ENCODE peak calls at places on chromosomes 6 and 20, in eight cellular contexts. C is osteocyte, F is fibroblast of villous mesenchyme, I is mesothelial cell of epicardium, R is astrocyte of the cerebellum, K is right lobe of liver, D is PC-9, A is RWPE2. U is an unnamed sample.

GRCh38 chr6:145929037-145929633 is 35.0 kb downstream of the SHPRH start:
- DNase-seq in F (peak), C (no peak), R (peak), A (no peak), I (no peak), D (no peak), K (no peak), U (no peak)

GRCh38 chr6:113049190-113049589 is 702.1 kb downstream of the RFPL4B start:
- DNase-seq in F (no peak), K (no peak), R (no peak), A (no peak), I (no peak), D (no peak), C (no peak), U (no peak)

GRCh38 chr6:125008261-125008671 is 46.0 kb downstream of the RNF217 start:
- DNase-seq in I (no peak), R (no peak), C (no peak), D (no peak), A (no peak), K (no peak), F (no peak), U (no peak)

GRCh38 chr6:2850480-2851150 is 9.0 kb upstream of the SERPINB1 start:
- DNase-seq in D (no peak), F (peak), I (no peak), R (no peak), A (no peak), K (no peak), C (no peak), U (no peak)

GRCh38 chr6:35687658-35688604 is 784 bp downstream of the FKBP5 start:
- DNase-seq in F (peak), K (peak), C (no peak), A (peak), I (peak), R (no peak), D (peak), U (no peak)

GRCh38 chr6:117425431-117426153 is at the start of gene ROS1:
- DNase-seq in I (no peak), R (no peak), A (no peak), K (no peak), D (no peak), C (no peak), F (no peak), U (no peak)

GRCh38 chr6:141830530-141830929 is 302.2 kb upstream of the GJE1 start:
- DNase-seq in F (no peak), I (no peak), D (no peak), K (no peak), C (no peak), R (no peak), A (no peak), U (no peak)

GRCh38 chr6:24064106-24064505 is 61.9 kb upstream of the NRSN1 start:
- DNase-seq in A (no peak), I (no peak), K (no peak), R (no peak), F (peak), C (no peak), D (no peak), U (no peak)

GRCh38 chr6:161961046-161961445 is 687.2 kb upstream of the AGPAT4 start:
- DNase-seq in K (no peak), F (no peak), A (no peak), R (no peak), C (no peak), I (no peak), D (no peak), U (no peak)

GRCh38 chr6:140485740-140486467 is 1111.5 kb upstream of the CITED2 start:
- DNase-seq in D (peak), C (no peak), K (no peak), R (peak), A (no peak), I (no peak), F (peak), U (no peak)

GRCh38 chr6:79330723-79331122 is 96.2 kb upstream of the HMGN3 start:
- DNase-seq in A (no peak), C (no peak), F (no peak), K (no peak), R (no peak), D (no peak), I (no peak), U (no peak)

GRCh38 chr6:28695671-28696537 is 170.2 kb downstream of the GPX5 start:
- DNase-seq in F (no peak), I (no peak), A (no peak), D (peak), R (no peak), K (no peak), C (no peak), U (no peak)

GRCh38 chr20:46695888-46696287 is 6.6 kb upstream of the TP53RK start:
- DNase-seq in K (no peak), D (peak), R (peak), F (peak), C (no peak), I (no peak), A (no peak), U (no peak)

GRCh38 chr20:33814238-33814712 is 3.1 kb downstream of the CHMP4B start:
- DNase-seq in I (no peak), C (no peak), F (no peak), A (no peak), R (no peak), D (no peak), K (no peak), U (no peak)

GRCh38 chr6:77361018-77361417 is 102.3 kb downstream of the HTR1B start:
- DNase-seq in R (no peak), A (no peak), F (no peak), I (no peak), K (no peak), D (no peak), C (no peak), U (no peak)

GRCh38 chr20:50691585-50692552 is 527 bp upstream of the RIPOR3 start:
- DNase-seq in A (no peak), I (no peak), D (no peak), R (peak), C (no peak), F (peak), K (no peak), U (no peak)

GRCh38 chr6:157629220-157629619 is 193.8 kb upstream of the SNX9 start:
- DNase-seq in A (no peak), K (no peak), C (no peak), F (peak), D (no peak), I (no peak), R (no peak), U (no peak)

GRCh38 chr6:10190042-10190441 is 224.8 kb downstream of the TFAP2A start:
- DNase-seq in R (no peak), K (no peak), I (no peak), C (no peak), D (peak), F (no peak), A (no peak), U (no peak)

GRCh38 chr6:5537967-5538366 is 276.7 kb downstream of the FARS2 start:
- DNase-seq in D (no peak), A (no peak), R (no peak), F (peak), I (no peak), K (no peak), C (no peak), U (no peak)

DNA sequence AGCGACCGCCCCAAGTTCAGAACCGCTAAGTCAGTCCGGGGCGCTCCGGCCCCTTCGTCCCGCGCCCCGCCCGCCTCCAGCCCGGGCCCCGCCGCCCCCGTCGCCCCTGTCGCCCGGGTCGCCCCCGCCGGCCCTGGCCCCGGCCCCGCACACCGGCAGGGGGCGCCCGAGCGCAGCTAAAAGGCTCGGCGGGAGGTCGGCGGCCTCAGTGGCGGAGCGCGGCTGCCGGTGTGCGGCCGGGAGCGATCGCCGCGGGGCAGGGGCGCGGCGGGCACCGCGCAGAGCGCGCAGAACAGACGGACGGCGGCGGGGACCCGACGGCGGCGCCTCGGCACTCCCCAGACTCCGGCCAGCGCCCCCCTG is at the start of gene FNDC1:
- DNase-seq in R (no peak), K (no peak), D (no peak), I (peak), C (no peak), A (no peak), F (no peak), U (no peak)
- TF ChIP-seq CTCF in R (no peak), K (no peak), D (no peak), I (no peak), C (peak), A (peak), F (no peak), U (no peak)

GRCh38 chr20:12660918-12661317 is 347.9 kb upstream of the SPTLC3 start:
- DNase-seq in I (no peak), A (no peak), C (no peak), F (peak), R (no peak), K (no peak), D (no peak), U (no peak)
- TF ChIP-seq CTCF in I (no peak), A (no peak), C (no peak), F (peak), R (peak), K (no peak), D (no peak), U (no peak)

DNA sequence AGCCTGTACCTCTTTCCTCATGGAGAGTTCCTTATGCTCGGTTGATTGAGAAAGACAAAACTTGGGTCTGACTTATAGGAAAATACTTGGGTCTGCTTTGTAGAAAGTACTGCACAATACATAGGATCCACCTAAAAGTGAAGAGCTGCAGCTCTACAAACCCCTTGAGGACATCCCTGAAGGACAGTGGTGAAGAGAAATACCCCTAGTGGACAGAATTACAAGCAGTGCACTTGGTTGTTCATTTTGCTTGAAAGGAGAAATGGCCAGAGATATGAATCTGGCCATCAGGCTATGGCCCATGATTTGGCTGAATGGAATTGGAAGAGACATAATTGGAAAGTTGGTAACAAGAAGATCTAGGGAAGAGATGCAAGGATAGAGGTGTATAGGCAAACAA is 8.3 kb downstream of the CD24 start:
- DNase-seq in K (no peak), C (no peak), A (no peak), F (no peak), I (no peak), D (no peak), R (no peak), U (no peak)
- TF ChIP-seq CTCF in K (no peak), C (no peak), A (no peak), F (no peak), I (no peak), D (no peak), R (no peak), U (peak)

GRCh38 chr6:22519237-22519636 is 50.1 kb upstream of the HDGFL1 start:
- DNase-seq in F (no peak), A (no peak), C (no peak), K (no peak), R (no peak), D (no peak), I (no peak), U (no peak)
- TF ChIP-seq CTCF in F (no peak), A (no peak), C (no peak), K (no peak), R (no peak), D (no peak), I (no peak), U (no peak)

GRCh38 chr20:25197173-25197869 is 1.8 kb downstream of the ENTPD6 start:
- DNase-seq in I (no peak), C (no peak), K (no peak), F (no peak), R (no peak), D (no peak), A (no peak), U (no peak)

GRCh38 chr20:25194333-25194972 is 1.1 kb upstream of the ENTPD6 start:
- DNase-seq in A (no peak), K (no peak), C (no peak), I (no peak), D (no peak), F (no peak), R (no peak), U (no peak)

GRCh38 chr20:25196701-25197120 is 1.2 kb downstream of the ENTPD6 start:
- DNase-seq in R (no peak), D (no peak), F (no peak), I (no peak), C (no peak), A (no peak), K (no peak), U (no peak)

GRCh38 chr20:25195962-25196700 is 619 bp downstream of the ENTPD6 start:
- DNase-seq in C (peak), R (no peak), K (no peak), A (no peak), D (peak), I (peak), F (peak), U (no peak)

GRCh38 chr20:25195014-25195961 is at the start of gene ENTPD6:
- DNase-seq in D (peak), K (peak), F (peak), A (peak), R (peak), I (peak), C (peak), U (peak)
- TF ChIP-seq CTCF in D (no peak), K (peak), F (no peak), A (peak), R (peak), I (no peak), C (peak), U (no peak)

GRCh38 chr6:4220619-4221018 is 85.2 kb upstream of the ECI2 start:
- DNase-seq in D (no peak), F (peak), K (no peak), A (no peak), C (no peak), I (no peak), R (no peak), U (no peak)

GRCh38 chr6:4224082-4224978 is 89.0 kb upstream of the ECI2 start:
- DNase-seq in F (peak), A (no peak), C (no peak), R (peak), D (no peak), I (peak), K (no peak), U (no peak)

DNA sequence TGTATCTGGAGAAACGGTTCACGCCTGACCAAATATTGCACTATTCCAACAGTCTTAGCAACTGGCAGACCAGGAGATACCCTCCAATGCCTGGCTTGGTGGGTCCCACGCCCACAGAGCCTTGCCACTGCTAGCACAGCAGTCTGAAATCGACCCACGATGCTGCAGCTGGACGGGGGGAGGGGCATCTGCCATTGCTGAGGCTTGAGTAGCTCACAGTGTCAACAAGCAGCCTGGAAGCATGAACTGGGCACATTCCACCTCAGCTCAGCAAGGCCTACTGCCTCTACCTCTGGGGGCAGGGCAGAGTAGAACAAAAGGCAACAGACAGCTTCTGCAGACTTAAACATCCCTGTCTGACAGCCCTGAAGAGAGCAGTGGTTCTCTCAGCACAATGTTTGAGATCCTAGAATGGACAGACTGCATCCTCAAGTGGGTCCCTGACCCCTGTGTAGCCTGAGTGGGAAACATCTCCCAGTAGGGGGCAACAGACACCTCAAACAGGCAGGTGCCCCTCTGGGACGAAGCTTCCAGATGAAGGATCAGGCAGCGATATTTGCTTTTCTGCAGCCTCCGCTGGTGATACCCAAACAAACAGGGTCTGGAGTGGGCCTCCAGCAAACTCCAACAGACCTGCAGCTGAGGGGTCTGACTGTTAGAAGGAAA is 90.0 kb upstream of the ECI2 start:
- DNase-seq in C (no peak), D (no peak), R (no peak), A (no peak), F (peak), K (no peak), I (no peak), U (no peak)
- TF ChIP-seq CTCF in C (no peak), D (no peak), R (no peak), A (no peak), F (peak), K (no peak), I (no peak), U (no peak)

GRCh38 chr20:17084909-17085308 is 141.9 kb upstream of the PCSK2 start:
- DNase-seq in A (no peak), R (no peak), F (no peak), D (no peak), I (no peak), C (no peak), K (no peak), U (no peak)

GRCh38 chr20:17083738-17084137 is 143.1 kb upstream of the PCSK2 start:
- DNase-seq in A (no peak), K (no peak), I (peak), F (no peak), C (no peak), R (no peak), D (no peak), U (no peak)
- TF ChIP-seq CTCF in A (no peak), K (no peak), I (no peak), F (no peak), C (no peak), R (no peak), D (no peak), U (no peak)

U was measured in esophagus squamous epithelium.